ENCODE peak calls at places on chromosomes 3 and 15, in four cellular contexts. One of them, this sample, is unnamed.

GRCh38 chr15:66413555-66413954 is 26.8 kb downstream of the MAP2K1 start:
- DNase-seq in A549: no peak
- DNase-seq in neural crest cell: no peak
- DNase-seq in fibroblast of lung: no peak
- DNase-seq in this sample: no peak

GRCh38 chr15:69074011-69074842 is 59.7 kb downstream of the NOX5 start:
- DNase-seq in A549: peak
- DNase-seq in neural crest cell: peak
- DNase-seq in fibroblast of lung: peak
- DNase-seq in this sample: peak

GRCh38 chr3:72386322-72386721 is 461.9 kb downstream of the SHQ1 start:
- DNase-seq in A549: no peak
- DNase-seq in neural crest cell: no peak
- DNase-seq in fibroblast of lung: no peak
- DNase-seq in this sample: no peak

GRCh38 chr3:107222927-107223326 is 154.3 kb upstream of the CCDC54 start:
- DNase-seq in A549: no peak
- DNase-seq in neural crest cell: no peak
- DNase-seq in fibroblast of lung: peak
- DNase-seq in this sample: peak

GRCh38 chr15:96358795-96359190 is 28.3 kb downstream of the NR2F2 start:
- DNase-seq in A549: no peak
- DNase-seq in neural crest cell: no peak
- DNase-seq in fibroblast of lung: no peak
- DNase-seq in this sample: no peak

GRCh38 chr3:58025824-58026579 is 17.8 kb downstream of the FLNB start:
- DNase-seq in A549: peak
- DNase-seq in neural crest cell: no peak
- DNase-seq in fibroblast of lung: no peak
- DNase-seq in this sample: no peak

GRCh38 chr3:140277886-140278285 is 342.9 kb downstream of the CLSTN2 start:
- DNase-seq in A549: no peak
- DNase-seq in neural crest cell: no peak
- DNase-seq in fibroblast of lung: no peak
- DNase-seq in this sample: no peak

GRCh38 chr15:32030795-32031194 is 480 bp downstream of the CHRNA7 start:
- DNase-seq in A549: peak
- DNase-seq in neural crest cell: peak
- DNase-seq in fibroblast of lung: peak
- DNase-seq in this sample: no peak

GRCh38 chr15:25717861-25718504 is 145.1 kb downstream of the ATP10A start:
- DNase-seq in A549: no peak
- DNase-seq in neural crest cell: no peak
- DNase-seq in fibroblast of lung: no peak
- DNase-seq in this sample: no peak

GRCh38 chr3:37546876-37547275 is 314.8 kb upstream of the CTDSPL start:
- DNase-seq in A549: peak
- DNase-seq in neural crest cell: no peak
- DNase-seq in fibroblast of lung: peak
- DNase-seq in this sample: no peak

GRCh38 chr15:69390575-69390974 is 23.6 kb upstream of the KIF23 start:
- DNase-seq in A549: no peak
- DNase-seq in neural crest cell: no peak
- DNase-seq in fibroblast of lung: peak
- DNase-seq in this sample: no peak

GRCh38 chr3:170163956-170164645 is 17.4 kb downstream of the PHC3 start:
- DNase-seq in A549: no peak
- DNase-seq in neural crest cell: no peak
- DNase-seq in fibroblast of lung: no peak
- DNase-seq in this sample: no peak
- TF ChIP-seq CTCF in A549: no peak
- TF ChIP-seq CTCF in neural crest cell: no peak
- TF ChIP-seq CTCF in fibroblast of lung: no peak
- TF ChIP-seq CTCF in this sample: no peak

GRCh38 chr15:38496151-38496550 is 42.2 kb downstream of the FAM98B start:
- DNase-seq in A549: no peak
- DNase-seq in neural crest cell: no peak
- DNase-seq in fibroblast of lung: no peak
- DNase-seq in this sample: no peak
- TF ChIP-seq CTCF in A549: no peak
- TF ChIP-seq CTCF in neural crest cell: no peak
- TF ChIP-seq CTCF in fibroblast of lung: no peak
- TF ChIP-seq CTCF in this sample: no peak

GRCh38 chr3:111861396-111861795 is 2.3 kb downstream of the PHLDB2 start:
- DNase-seq in A549: no peak
- DNase-seq in neural crest cell: no peak
- DNase-seq in fibroblast of lung: no peak
- DNase-seq in this sample: no peak

GRCh38 chr3:111858641-111859040 is 424 bp upstream of the PHLDB2 start:
- DNase-seq in A549: no peak
- DNase-seq in neural crest cell: no peak
- DNase-seq in fibroblast of lung: no peak
- DNase-seq in this sample: no peak

GRCh38 chr3:111862415-111862814 is 3.4 kb downstream of the PHLDB2 start:
- DNase-seq in A549: no peak
- DNase-seq in neural crest cell: no peak
- DNase-seq in fibroblast of lung: no peak
- DNase-seq in this sample: no peak

GRCh38 chr3:111859061-111859973 is at the start of gene PHLDB2:
- DNase-seq in A549: peak
- DNase-seq in neural crest cell: peak
- DNase-seq in fibroblast of lung: peak
- DNase-seq in this sample: peak

GRCh38 chr3:111859974-111860859 is 1.2 kb downstream of the PHLDB2 start:
- DNase-seq in A549: peak
- DNase-seq in neural crest cell: peak
- DNase-seq in fibroblast of lung: peak
- DNase-seq in this sample: peak
- TF ChIP-seq CTCF in A549: peak
- TF ChIP-seq CTCF in neural crest cell: peak
- TF ChIP-seq CTCF in fibroblast of lung: peak
- TF ChIP-seq CTCF in this sample: peak

GRCh38 chr15:76189106-76189505 is 122.2 kb downstream of the ETFA start:
- DNase-seq in A549: no peak
- DNase-seq in neural crest cell: no peak
- DNase-seq in fibroblast of lung: no peak
- DNase-seq in this sample: no peak

GRCh38 chr15:76187151-76187550 is 124.1 kb downstream of the ETFA start:
- DNase-seq in A549: no peak
- DNase-seq in neural crest cell: no peak
- DNase-seq in fibroblast of lung: no peak
- DNase-seq in this sample: no peak

GRCh38 chr15:76183906-76184639 is 124.3 kb downstream of the TMEM266 start:
- DNase-seq in A549: no peak
- DNase-seq in neural crest cell: no peak
- DNase-seq in fibroblast of lung: no peak
- DNase-seq in this sample: no peak

GRCh38 chr15:76184640-76185020 is 124.8 kb downstream of the TMEM266 start:
- DNase-seq in A549: no peak
- DNase-seq in neural crest cell: no peak
- DNase-seq in fibroblast of lung: no peak
- DNase-seq in this sample: no peak

GRCh38 chr15:76185716-76186115 is 125.6 kb downstream of the ETFA start:
- DNase-seq in A549: peak
- DNase-seq in neural crest cell: peak
- DNase-seq in fibroblast of lung: peak
- DNase-seq in this sample: no peak
- TF ChIP-seq CTCF in A549: peak
- TF ChIP-seq CTCF in neural crest cell: peak
- TF ChIP-seq CTCF in fibroblast of lung: peak
- TF ChIP-seq CTCF in this sample: peak

GRCh38 chr15:86163771-86164170 is 84.1 kb downstream of the AGBL1 start:
- DNase-seq in A549: no peak
- DNase-seq in neural crest cell: no peak
- DNase-seq in fibroblast of lung: no peak
- DNase-seq in this sample: no peak
- TF ChIP-seq CTCF in A549: no peak
- TF ChIP-seq CTCF in neural crest cell: no peak
- TF ChIP-seq CTCF in fibroblast of lung: no peak
- TF ChIP-seq CTCF in this sample: no peak